ENCODE peak calls at places on chromosomes 4 and X, in nine cellular contexts. L is endodermal cell, Y is HCT116, O is fibroblast of lung, S is IMR-90, E is mesenchymal stem cell, Z is SK-N-SH, D is H1, K is GM23248. U is an unnamed sample. For H3K9me3, the result is how much of the 10 kb centered on the place peaks cover.

GRCh38 chr4:167622481-167623240 is 388.4 kb upstream of the SPOCK3 start:
- DNase-seq in D (peak), Y (peak), Z (peak), S (peak), E (peak), L (peak), O (peak), K (peak), U (peak)

GRCh38 chr4:101790521-101791188 is at the start of gene BANK1:
- DNase-seq in D (peak), L (peak), S (peak), E (peak), Y (peak), O (peak), K (no peak), Z (peak), U (no peak)

GRCh38 chr4:7980036-7980435 is 40.4 kb upstream of the AFAP1 start:
- DNase-seq in D (no peak), S (peak), O (peak), E (no peak), Z (no peak), Y (no peak), K (peak), L (no peak), U (no peak)

GRCh38 chr4:154626793-154627484 is 14.5 kb upstream of the FGG start:
- DNase-seq in O (peak), Y (peak), Z (peak), S (peak), E (peak), D (peak), L (peak), K (peak), U (peak)

GRCh38 chr4:41104155-41104554 is 110.2 kb downstream of the APBB2 start:
- DNase-seq in E (no peak), Z (no peak), Y (no peak), D (no peak), S (no peak), K (peak), L (no peak), O (peak), U (no peak)

GRCh38 chrX:1587161-1587560 is 4.2 kb upstream of the AKAP17A start:
- DNase-seq in Z (no peak), K (no peak), D (peak), S (no peak), Y (no peak), E (no peak), O (no peak), L (peak), U (no peak)

GRCh38 chrX:5650904-5651303 is 577.8 kb downstream of the NLGN4X start:
- DNase-seq in Z (no peak), O (no peak), S (no peak), Y (no peak), D (no peak), L (peak), E (no peak), K (no peak), U (no peak)

GRCh38 chrX:18937173-18937572 is 46.7 kb downstream of the PHKA2 start:
- DNase-seq in O (no peak), K (no peak), L (no peak), S (no peak), E (no peak), Y (no peak), D (no peak), Z (no peak), U (no peak)

GRCh38 chrX:155874571-155875244 is 6.4 kb upstream of the VAMP7 start:
- DNase-seq in L (no peak), O (no peak), S (no peak), Z (peak), Y (no peak), D (no peak), E (no peak), K (no peak), U (no peak)

GRCh38 chrX:24925430-24925829 is 90.3 kb downstream of the ARX start:
- DNase-seq in Y (no peak), E (no peak), D (no peak), L (no peak), O (no peak), K (no peak), S (peak), Z (no peak), U (no peak)

GRCh38 chr4:175639346-175639745 is 172.7 kb downstream of the GPM6A start:
- DNase-seq in Z (no peak), D (no peak), L (no peak), E (no peak), O (peak), Y (no peak), K (no peak), S (no peak), U (no peak)

GRCh38 chr4:166924456-166924855 is 309.8 kb downstream of the SPOCK3 start:
- DNase-seq in L (no peak), K (no peak), E (no peak), O (no peak), D (no peak), Z (no peak), S (no peak), Y (no peak), U (no peak)

GRCh38 chr4:139808381-139809206 is 143.0 kb downstream of the MGST2 start:
- DNase-seq in E (peak), Z (no peak), D (no peak), L (no peak), Y (no peak), S (peak), K (no peak), O (peak), U (no peak)

GRCh38 chr4:71147261-71147660 is 153.8 kb downstream of the DCK start:
- DNase-seq in Y (no peak), L (no peak), E (no peak), Z (no peak), D (no peak), O (peak), S (peak), K (peak), U (no peak)

DNA sequence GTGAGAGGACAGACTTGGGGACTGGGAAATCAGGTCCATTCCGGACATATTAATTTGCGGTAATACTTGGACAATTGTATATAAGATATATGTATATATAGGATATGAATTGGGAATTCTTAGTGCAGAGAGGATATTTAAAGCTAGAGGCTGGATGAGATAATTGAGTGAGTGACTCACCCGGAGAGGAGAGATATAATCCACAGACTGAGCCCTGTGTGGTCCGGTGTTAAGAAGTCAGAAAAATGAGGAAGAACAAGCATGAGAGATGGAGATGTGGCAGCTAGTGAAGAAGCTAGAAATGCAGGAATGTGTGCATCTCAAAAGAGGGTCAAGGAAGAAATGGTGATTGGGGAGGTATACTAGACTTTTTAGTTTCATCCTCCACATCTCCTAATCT is 336.2 kb downstream of the SLC7A11 start:
- DNase-seq in S (peak), O (peak), Y (no peak), L (no peak), K (peak), Z (no peak), E (no peak), D (no peak), U (peak)
- H3K4me3 ChIP-seq in S (no peak), O (no peak), Y (no peak), L (no peak), K (no peak), Z (no peak), E (no peak), D (no peak), U (no peak)

DNA sequence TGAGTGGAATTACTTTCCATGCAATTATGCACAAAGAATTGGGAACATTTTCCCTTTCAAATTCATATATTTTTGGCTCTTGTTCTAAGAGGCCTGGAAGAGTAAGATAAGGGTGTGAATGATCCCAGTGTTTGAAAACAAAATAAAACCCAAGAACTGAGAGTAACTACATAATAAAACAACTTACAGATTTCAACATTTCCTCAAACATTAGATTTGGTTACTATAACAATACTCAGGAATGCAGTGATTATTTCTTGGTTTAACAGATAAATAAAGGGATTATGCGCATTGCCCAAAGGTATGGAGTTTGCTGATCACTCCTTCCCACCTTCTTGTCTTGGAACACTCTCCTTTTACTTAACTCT is 292.5 kb downstream of the CAMK2D start:
- DNase-seq in O (peak), D (no peak), K (peak), L (no peak), S (peak), Z (no peak), E (no peak), Y (no peak), U (peak)
- H3K9ac ChIP-seq in O (peak), D (no peak), K (peak), L (no peak), S (no peak), Z (peak), E (peak), Y (peak), U (peak)

DNA sequence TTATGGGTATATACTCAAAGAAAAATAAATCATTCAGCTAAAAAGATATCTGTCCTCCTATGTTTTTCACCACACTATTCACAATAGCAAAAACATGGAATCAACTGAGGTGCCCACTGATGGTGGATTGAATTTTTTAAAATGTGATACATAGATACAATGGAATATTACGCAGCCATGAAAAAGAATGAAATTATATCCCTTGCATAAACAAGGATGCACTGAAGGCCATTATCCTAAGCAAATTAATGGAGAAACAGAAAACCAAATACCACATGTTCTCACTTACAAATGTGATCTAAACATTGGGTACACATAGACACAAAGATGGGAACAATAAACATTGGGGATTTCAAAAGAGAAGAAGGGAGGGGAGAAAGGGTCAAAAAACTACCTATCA is 964.2 kb upstream of the IGFBP7 start:
- DNase-seq in L (no peak), Y (no peak), O (no peak), Z (no peak), K (no peak), E (no peak), D (no peak), S (no peak), U (no peak)
- H3K9me3 ChIP-seq in L (under half), Y (under half), O (under half), Z (under half), K (under half), E (under half), D (under half), S (under half), U (under half)

DNA sequence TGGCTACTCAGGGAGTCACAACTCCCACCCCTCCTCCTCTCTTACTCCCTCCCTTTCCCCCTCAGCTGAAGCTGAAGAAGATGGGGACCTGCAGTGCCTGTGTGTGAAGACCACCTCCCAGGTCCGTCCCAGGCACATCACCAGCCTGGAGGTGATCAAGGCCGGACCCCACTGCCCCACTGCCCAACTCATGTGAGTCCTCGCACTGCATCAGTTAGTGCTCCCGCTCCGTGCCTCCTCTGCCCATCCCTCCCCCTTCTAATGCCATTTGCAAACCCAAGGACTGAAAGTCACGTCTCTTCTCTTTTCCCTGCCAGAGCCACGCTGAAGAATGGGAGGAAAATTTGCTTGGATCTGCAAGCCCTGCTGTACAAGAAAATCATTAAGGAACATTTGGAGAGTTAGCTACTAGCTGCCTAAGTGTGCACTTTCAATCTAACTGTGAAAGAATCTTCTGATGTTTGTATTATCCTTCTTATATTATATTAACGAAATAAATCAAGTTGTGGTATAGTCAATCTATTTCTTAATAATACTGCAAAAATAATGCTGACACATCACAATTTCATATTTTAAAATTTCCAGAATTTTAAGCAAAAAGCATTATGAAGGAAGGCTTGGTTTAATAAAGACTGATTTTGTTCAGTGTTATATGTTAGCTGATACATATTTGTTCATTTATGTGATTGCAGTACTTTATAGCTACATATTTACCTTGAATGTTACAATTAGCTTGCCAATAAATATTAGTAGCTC is 800 bp downstream of the PF4V1 start:
- DNase-seq in Z (no peak), K (no peak), D (no peak), S (no peak), Y (no peak), E (no peak), O (no peak), L (no peak), U (no peak)
- H3K4me3 ChIP-seq in Z (no peak), K (peak), D (no peak), S (no peak), Y (no peak), E (no peak), O (no peak), L (no peak), U (peak)

U was measured in adipocyte.